ENCODE peak calls at places on chromosome 12, in six cellular contexts. One of them, this sample, is unnamed.

GRCh38 chr12:38662851-38663250 is 242.5 kb downstream of the CPNE8 start:
- DNase-seq in AG04449: no peak
- DNase-seq in endothelial cell: no peak
- DNase-seq in omental fat pad: no peak
- DNase-seq in astrocyte of the cerebellum: no peak
- DNase-seq in ovary: no peak
- DNase-seq in this sample: no peak

GRCh38 chr12:81128930-81129554 is 51.2 kb downstream of the ACSS3 start:
- DNase-seq in AG04449: no peak
- DNase-seq in endothelial cell: peak; percentile 40
- DNase-seq in omental fat pad: no peak
- DNase-seq in astrocyte of the cerebellum: peak; percentile 23
- DNase-seq in ovary: no peak
- DNase-seq in this sample: no peak

GRCh38 chr12:26197832-26198231 is 2.5 kb downstream of the SSPN start:
- DNase-seq in AG04449: no peak
- DNase-seq in endothelial cell: no peak
- DNase-seq in omental fat pad: no peak
- DNase-seq in astrocyte of the cerebellum: no peak
- DNase-seq in ovary: no peak
- DNase-seq in this sample: no peak

GRCh38 chr12:66190519-66191406 is 1.7 kb downstream of the IRAK3 start:
- DNase-seq in AG04449: no peak
- DNase-seq in endothelial cell: no peak
- DNase-seq in omental fat pad: no peak
- DNase-seq in astrocyte of the cerebellum: no peak
- DNase-seq in ovary: no peak
- DNase-seq in this sample: no peak

GRCh38 chr12:12930633-12931032 is 21.3 kb downstream of the GPRC5D start:
- DNase-seq in AG04449: no peak
- DNase-seq in endothelial cell: no peak
- DNase-seq in omental fat pad: no peak
- DNase-seq in astrocyte of the cerebellum: no peak
- DNase-seq in ovary: no peak
- DNase-seq in this sample: no peak

GRCh38 chr12:47216150-47216677 is 136.5 kb upstream of the AMIGO2 start:
- DNase-seq in AG04449: no peak
- DNase-seq in endothelial cell: no peak
- DNase-seq in omental fat pad: no peak
- DNase-seq in astrocyte of the cerebellum: no peak
- DNase-seq in ovary: no peak
- DNase-seq in this sample: peak; percentile 73

GRCh38 chr12:6604254-6605029 is 2.7 kb downstream of the CHD4 start:
- DNase-seq in AG04449: no peak
- DNase-seq in endothelial cell: no peak
- DNase-seq in omental fat pad: no peak
- DNase-seq in astrocyte of the cerebellum: no peak
- DNase-seq in ovary: no peak
- DNase-seq in this sample: no peak

GRCh38 chr12:129551441-129551840 is 352.4 kb downstream of the TMEM132D start:
- DNase-seq in AG04449: no peak
- DNase-seq in endothelial cell: no peak
- DNase-seq in omental fat pad: no peak
- DNase-seq in astrocyte of the cerebellum: no peak
- DNase-seq in ovary: no peak
- DNase-seq in this sample: no peak

GRCh38 chr12:1859643-1860042 is 39.3 kb downstream of the LRTM2 start:
- DNase-seq in AG04449: no peak
- DNase-seq in endothelial cell: no peak
- DNase-seq in omental fat pad: no peak
- DNase-seq in astrocyte of the cerebellum: no peak
- DNase-seq in ovary: no peak
- DNase-seq in this sample: no peak

GRCh38 chr12:120719496-120720233 is 6.0 kb upstream of the ACADS start:
- DNase-seq in AG04449: no peak
- DNase-seq in endothelial cell: no peak
- DNase-seq in omental fat pad: no peak
- DNase-seq in astrocyte of the cerebellum: no peak
- DNase-seq in ovary: no peak
- DNase-seq in this sample: no peak

GRCh38 chr12:11553871-11554533 is 95.5 kb upstream of the ETV6 start:
- DNase-seq in AG04449: no peak
- DNase-seq in endothelial cell: peak; percentile 52
- DNase-seq in omental fat pad: no peak
- DNase-seq in astrocyte of the cerebellum: peak; percentile 38
- DNase-seq in ovary: no peak
- DNase-seq in this sample: no peak

GRCh38 chr12:14905269-14906004 is 19.8 kb upstream of the MGP start:
- DNase-seq in AG04449: no peak
- DNase-seq in endothelial cell: no peak
- DNase-seq in omental fat pad: no peak
- DNase-seq in astrocyte of the cerebellum: no peak
- DNase-seq in ovary: no peak
- DNase-seq in this sample: no peak

GRCh38 chr12:103401421-103401820 is 94.3 kb downstream of the C12orf42 start:
- DNase-seq in AG04449: no peak
- DNase-seq in endothelial cell: no peak
- DNase-seq in omental fat pad: no peak
- DNase-seq in astrocyte of the cerebellum: no peak
- DNase-seq in ovary: no peak
- DNase-seq in this sample: no peak

GRCh38 chr12:55703976-55704761 is 3.5 kb downstream of the ITGA7 start:
- DNase-seq in AG04449: no peak
- DNase-seq in endothelial cell: no peak
- DNase-seq in omental fat pad: no peak
- DNase-seq in astrocyte of the cerebellum: no peak
- DNase-seq in ovary: no peak
- DNase-seq in this sample: no peak

GRCh38 chr12:85866929-85867776 is 6.9 kb upstream of the NTS start:
- DNase-seq in AG04449: peak; percentile 10
- DNase-seq in endothelial cell: peak; percentile 39
- DNase-seq in omental fat pad: no peak
- DNase-seq in astrocyte of the cerebellum: peak; percentile 67
- DNase-seq in ovary: no peak
- DNase-seq in this sample: no peak

GRCh38 chr12:43912851-43913250 is 77.0 kb downstream of the TMEM117 start:
- DNase-seq in AG04449: no peak
- DNase-seq in endothelial cell: no peak
- DNase-seq in omental fat pad: no peak
- DNase-seq in astrocyte of the cerebellum: no peak
- DNase-seq in ovary: no peak
- DNase-seq in this sample: no peak

GRCh38 chr12:41512531-41512930 is 324.4 kb downstream of the PDZRN4 start:
- DNase-seq in AG04449: no peak
- DNase-seq in endothelial cell: peak; percentile 9
- DNase-seq in omental fat pad: no peak
- DNase-seq in astrocyte of the cerebellum: no peak
- DNase-seq in ovary: no peak
- DNase-seq in this sample: no peak

GRCh38 chr12:19597304-19598066 is 158.2 kb downstream of the AEBP2 start:
- DNase-seq in AG04449: no peak
- DNase-seq in endothelial cell: no peak
- DNase-seq in omental fat pad: no peak
- DNase-seq in astrocyte of the cerebellum: no peak
- DNase-seq in ovary: no peak
- DNase-seq in this sample: no peak

GRCh38 chr12:91133871-91134270 is 22.6 kb upstream of the LUM start:
- DNase-seq in AG04449: peak; percentile 90
- DNase-seq in endothelial cell: no peak
- DNase-seq in omental fat pad: no peak
- DNase-seq in astrocyte of the cerebellum: no peak
- DNase-seq in ovary: no peak
- DNase-seq in this sample: no peak

GRCh38 chr12:128867466-128867865 is 14.2 kb downstream of the GLT1D1 start:
- DNase-seq in AG04449: no peak
- DNase-seq in endothelial cell: no peak
- DNase-seq in omental fat pad: no peak
- DNase-seq in astrocyte of the cerebellum: no peak
- DNase-seq in ovary: no peak
- DNase-seq in this sample: no peak

GRCh38 chr12:64082866-64083268 is 139.2 kb downstream of the KICS2 start:
- DNase-seq in AG04449: no peak
- DNase-seq in endothelial cell: no peak
- DNase-seq in omental fat pad: no peak
- DNase-seq in astrocyte of the cerebellum: no peak
- DNase-seq in ovary: no peak
- DNase-seq in this sample: no peak

GRCh38 chr12:120101182-120101581 is 15.4 kb downstream of the RAB35 start:
- DNase-seq in AG04449: no peak
- DNase-seq in endothelial cell: no peak
- DNase-seq in omental fat pad: no peak
- DNase-seq in astrocyte of the cerebellum: no peak
- DNase-seq in ovary: no peak
- DNase-seq in this sample: no peak

GRCh38 chr12:130504110-130504835 is 166.6 kb downstream of the PIWIL1 start:
- DNase-seq in AG04449: no peak
- DNase-seq in endothelial cell: no peak
- DNase-seq in omental fat pad: no peak
- DNase-seq in astrocyte of the cerebellum: no peak
- DNase-seq in ovary: no peak
- DNase-seq in this sample: peak; percentile 30

GRCh38 chr12:68861890-68862289 is 53.9 kb downstream of the MDM2 start:
- DNase-seq in AG04449: no peak
- DNase-seq in endothelial cell: no peak
- DNase-seq in omental fat pad: no peak
- DNase-seq in astrocyte of the cerebellum: no peak
- DNase-seq in ovary: no peak
- DNase-seq in this sample: no peak

GRCh38 chr12:51926718-51927117 is 19.4 kb downstream of the ACVRL1 start:
- DNase-seq in AG04449: no peak
- DNase-seq in endothelial cell: peak; percentile 49
- DNase-seq in omental fat pad: no peak
- DNase-seq in astrocyte of the cerebellum: no peak
- DNase-seq in ovary: no peak
- DNase-seq in this sample: no peak
- TF ChIP-seq CTCF in AG04449: peak; percentile 7
- TF ChIP-seq CTCF in endothelial cell: peak; percentile 60
- TF ChIP-seq CTCF in omental fat pad: no peak
- TF ChIP-seq CTCF in astrocyte of the cerebellum: peak; percentile 48
- TF ChIP-seq CTCF in ovary: no peak
- TF ChIP-seq CTCF in this sample: peak; percentile 51

GRCh38 chr12:2961705-2962104 is 2.5 kb downstream of the TEAD4 start:
- DNase-seq in AG04449: no peak
- DNase-seq in endothelial cell: no peak
- DNase-seq in omental fat pad: no peak
- DNase-seq in astrocyte of the cerebellum: no peak
- DNase-seq in ovary: no peak
- DNase-seq in this sample: no peak
- TF ChIP-seq CTCF in AG04449: no peak
- TF ChIP-seq CTCF in endothelial cell: no peak
- TF ChIP-seq CTCF in omental fat pad: no peak
- TF ChIP-seq CTCF in astrocyte of the cerebellum: no peak
- TF ChIP-seq CTCF in ovary: no peak
- TF ChIP-seq CTCF in this sample: no peak

DNA sequence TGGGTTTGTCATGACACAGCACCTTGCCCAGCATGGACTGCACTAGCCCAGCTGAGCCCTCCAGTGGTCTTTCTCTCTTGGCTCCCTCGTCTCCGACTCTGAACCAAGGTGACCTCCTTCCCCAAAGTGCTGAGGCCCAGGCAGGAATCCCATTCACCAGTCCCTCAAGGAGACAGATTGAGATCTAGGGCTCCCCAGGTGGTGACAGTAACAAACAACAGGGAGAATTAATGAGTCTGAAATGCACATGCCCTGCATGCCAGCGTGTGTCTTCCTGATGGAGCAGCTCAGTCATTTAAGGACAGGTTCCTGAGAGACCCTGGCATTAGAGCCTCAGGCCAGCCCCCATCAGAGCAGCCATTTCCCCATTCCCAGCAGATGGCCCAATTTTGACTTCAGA is 51.4 kb upstream of the OAS1 start:
- DNase-seq in AG04449: no peak
- DNase-seq in endothelial cell: no peak
- DNase-seq in omental fat pad: no peak
- DNase-seq in astrocyte of the cerebellum: no peak
- DNase-seq in ovary: no peak
- DNase-seq in this sample: no peak
- TF ChIP-seq CTCF in AG04449: no peak
- TF ChIP-seq CTCF in endothelial cell: no peak
- TF ChIP-seq CTCF in omental fat pad: no peak
- TF ChIP-seq CTCF in astrocyte of the cerebellum: peak; percentile 7
- TF ChIP-seq CTCF in ovary: no peak
- TF ChIP-seq CTCF in this sample: peak; percentile 33

GRCh38 chr12:114668905-114669304 is 15.1 kb downstream of the TBX3 start:
- DNase-seq in AG04449: no peak
- DNase-seq in endothelial cell: no peak
- DNase-seq in omental fat pad: no peak
- DNase-seq in astrocyte of the cerebellum: no peak
- DNase-seq in ovary: no peak
- DNase-seq in this sample: no peak

GRCh38 chr12:114666746-114667668 is 17.0 kb downstream of the TBX3 start:
- DNase-seq in AG04449: no peak
- DNase-seq in endothelial cell: no peak
- DNase-seq in omental fat pad: no peak
- DNase-seq in astrocyte of the cerebellum: no peak
- DNase-seq in ovary: peak; percentile 40
- DNase-seq in this sample: no peak

GRCh38 chr12:114667669-114668150 is 16.3 kb downstream of the TBX3 start:
- DNase-seq in AG04449: no peak
- DNase-seq in endothelial cell: no peak
- DNase-seq in omental fat pad: no peak
- DNase-seq in astrocyte of the cerebellum: no peak
- DNase-seq in ovary: peak; percentile 29
- DNase-seq in this sample: no peak

GRCh38 chr12:114669501-114670256 is 14.3 kb downstream of the TBX3 start:
- DNase-seq in AG04449: no peak
- DNase-seq in endothelial cell: no peak
- DNase-seq in omental fat pad: no peak
- DNase-seq in astrocyte of the cerebellum: no peak
- DNase-seq in ovary: no peak
- DNase-seq in this sample: no peak

GRCh38 chr12:114668151-114668891 is 15.7 kb downstream of the TBX3 start:
- DNase-seq in AG04449: no peak
- DNase-seq in endothelial cell: peak; percentile 72
- DNase-seq in omental fat pad: peak; percentile 53
- DNase-seq in astrocyte of the cerebellum: no peak
- DNase-seq in ovary: peak; percentile 82
- DNase-seq in this sample: no peak
- TF ChIP-seq CTCF in AG04449: peak; percentile 75
- TF ChIP-seq CTCF in endothelial cell: peak; percentile 20
- TF ChIP-seq CTCF in omental fat pad: peak; percentile 17
- TF ChIP-seq CTCF in astrocyte of the cerebellum: peak; percentile 50
- TF ChIP-seq CTCF in ovary: peak; percentile 49
- TF ChIP-seq CTCF in this sample: no peak

This sample was measured in CD14-positive monocyte.